ENCODE peak calls at places on chromosomes 4 and X, in four cellular contexts. One of them, this sample, is unnamed.
A peak's percentile ranks its signal among the peaks of the same experiment; 100 is the strongest.

GRCh38 chr4:105186701-105187158 is 40.1 kb downstream of the TET2 start:
- DNase-seq in HCT116: no peak
- DNase-seq in HepG2: no peak
- DNase-seq in K562: no peak
- DNase-seq in this sample: no peak

GRCh38 chrX:9315086-9315485 is 149.8 kb upstream of the TBL1X start:
- DNase-seq in K562: no peak
- DNase-seq in HepG2: no peak
- DNase-seq in HCT116: no peak
- DNase-seq in this sample: no peak

GRCh38 chr4:38364383-38364963 is 299.5 kb upstream of the KLF3 start:
- DNase-seq in HCT116: no peak
- DNase-seq in HepG2: no peak
- DNase-seq in K562: no peak
- DNase-seq in this sample: no peak

GRCh38 chrX:148609766-148610698 is 109.6 kb downstream of the AFF2 start:
- DNase-seq in K562: no peak
- DNase-seq in HepG2: no peak
- DNase-seq in HCT116: no peak
- DNase-seq in this sample: peak; percentile 40

GRCh38 chr4:91114386-91114785 is 987.2 kb downstream of the CCSER1 start:
- DNase-seq in HepG2: no peak
- DNase-seq in HCT116: no peak
- DNase-seq in K562: no peak
- DNase-seq in this sample: no peak

GRCh38 chr4:80215449-80216052 is 18.2 kb downstream of the PRDM8 start:
- DNase-seq in HCT116: no peak
- DNase-seq in HepG2: peak; percentile 1
- DNase-seq in K562: peak; percentile 20
- DNase-seq in this sample: no peak

GRCh38 chr4:10715696-10716095 is 31.1 kb upstream of the CLNK start:
- DNase-seq in HepG2: no peak
- DNase-seq in HCT116: no peak
- DNase-seq in K562: no peak
- DNase-seq in this sample: no peak

GRCh38 chr4:12137556-12137955 is 708.9 kb upstream of the HS3ST1 start:
- DNase-seq in K562: no peak
- DNase-seq in HepG2: no peak
- DNase-seq in HCT116: no peak
- DNase-seq in this sample: no peak

GRCh38 chrX:24025741-24026402 is 1.1 kb downstream of the KLHL15 start:
- DNase-seq in HCT116: peak; percentile 24
- DNase-seq in K562: no peak
- DNase-seq in HepG2: no peak
- DNase-seq in this sample: no peak

GRCh38 chr4:183468210-183469095 is 24.0 kb downstream of the CDKN2AIP start:
- DNase-seq in HCT116: no peak
- DNase-seq in HepG2: peak; percentile 40
- DNase-seq in K562: no peak
- DNase-seq in this sample: no peak

GRCh38 chr4:147975902-147976301 is 244.0 kb downstream of the ARHGAP10 start:
- DNase-seq in K562: no peak
- DNase-seq in HepG2: no peak
- DNase-seq in HCT116: no peak
- DNase-seq in this sample: no peak

GRCh38 chr4:156594619-156595018 is 377.0 kb downstream of the PDGFC start:
- DNase-seq in HCT116: no peak
- DNase-seq in HepG2: no peak
- DNase-seq in K562: no peak
- DNase-seq in this sample: no peak

GRCh38 chr4:1758306-1759121 is 34.6 kb upstream of the FGFR3 start:
- DNase-seq in HepG2: no peak
- DNase-seq in HCT116: no peak
- DNase-seq in K562: no peak
- DNase-seq in this sample: no peak

GRCh38 chrX:119177278-119177677 is 49.7 kb upstream of the KIAA1210 start:
- DNase-seq in HepG2: no peak
- DNase-seq in K562: no peak
- DNase-seq in HCT116: no peak
- DNase-seq in this sample: no peak

GRCh38 chr4:152805818-152806217 is 26.1 kb downstream of the ARFIP1 start:
- DNase-seq in HepG2: no peak
- DNase-seq in HCT116: no peak
- DNase-seq in K562: no peak
- DNase-seq in this sample: no peak

GRCh38 chrX:69082055-69082752 is 83.0 kb downstream of the PJA1 start:
- DNase-seq in HCT116: no peak
- DNase-seq in K562: no peak
- DNase-seq in HepG2: no peak
- DNase-seq in this sample: no peak

GRCh38 chr4:56995525-56995924 is 16.8 kb downstream of the POLR2B start:
- DNase-seq in HepG2: no peak
- DNase-seq in HCT116: no peak
- DNase-seq in K562: no peak
- DNase-seq in this sample: no peak

GRCh38 chr4:139768913-139769312 is 103.3 kb downstream of the MGST2 start:
- DNase-seq in HepG2: peak; percentile 36
- DNase-seq in HCT116: no peak
- DNase-seq in K562: peak; percentile 17
- DNase-seq in this sample: no peak

GRCh38 chr4:185755451-185755850 is 56.5 kb downstream of the SORBS2 start:
- DNase-seq in K562: no peak
- DNase-seq in HCT116: no peak
- DNase-seq in HepG2: no peak
- DNase-seq in this sample: no peak

GRCh38 chr4:11741190-11741652 is 312.5 kb upstream of the HS3ST1 start:
- DNase-seq in HepG2: no peak
- DNase-seq in K562: no peak
- DNase-seq in HCT116: no peak
- DNase-seq in this sample: no peak

GRCh38 chrX:72117636-72118215 is 14.0 kb downstream of the RTL5 start:
- DNase-seq in HCT116: no peak
- DNase-seq in HepG2: no peak
- DNase-seq in K562: no peak
- DNase-seq in this sample: no peak

GRCh38 chr4:108849611-108850406 is 87.0 kb upstream of the ETNPPL start:
- DNase-seq in HepG2: no peak
- DNase-seq in HCT116: no peak
- DNase-seq in K562: no peak
- DNase-seq in this sample: peak; percentile 13

GRCh38 chr4:61851126-61851525 is 651.0 kb downstream of the ADGRL3 start:
- DNase-seq in HCT116: no peak
- DNase-seq in HepG2: no peak
- DNase-seq in K562: no peak
- DNase-seq in this sample: no peak

GRCh38 chr4:2058264-2059033 is 678 bp upstream of the NAT8L start:
- DNase-seq in HCT116: no peak
- DNase-seq in HepG2: no peak
- DNase-seq in K562: peak; percentile 80
- DNase-seq in this sample: no peak

GRCh38 chrX:119382606-119383005 is 16.5 kb upstream of the SLC25A43 start:
- DNase-seq in HepG2: no peak
- DNase-seq in HCT116: no peak
- DNase-seq in K562: no peak
- DNase-seq in this sample: no peak

GRCh38 chr4:7786040-7786439 is 153.6 kb downstream of the AFAP1 start:
- DNase-seq in HepG2: no peak
- DNase-seq in HCT116: no peak
- DNase-seq in K562: no peak
- DNase-seq in this sample: no peak

GRCh38 chr4:138592801-138593200 is 350.7 kb upstream of the SLC7A11 start:
- DNase-seq in HCT116: no peak
- DNase-seq in K562: no peak
- DNase-seq in HepG2: no peak
- DNase-seq in this sample: no peak

GRCh38 chrX:24200133-24200532 is 50.6 kb downstream of the ZFX start:
- DNase-seq in K562: no peak
- DNase-seq in HCT116: no peak
- DNase-seq in HepG2: no peak
- DNase-seq in this sample: no peak

GRCh38 chr4:151808120-151808529 is 47.3 kb upstream of the GATB start:
- DNase-seq in HCT116: peak; percentile 12
- DNase-seq in K562: no peak
- DNase-seq in HepG2: no peak
- DNase-seq in this sample: no peak

GRCh38 chr4:123198706-123199105 is 197.9 kb upstream of the SPRY1 start:
- DNase-seq in HepG2: no peak
- DNase-seq in K562: no peak
- DNase-seq in HCT116: no peak
- DNase-seq in this sample: no peak

GRCh38 chr4:125765936-125766335 is 451.2 kb downstream of the FAT4 start:
- DNase-seq in K562: no peak
- DNase-seq in HCT116: no peak
- DNase-seq in HepG2: no peak
- DNase-seq in this sample: no peak

GRCh38 chrX:70485466-70485865 is 40.8 kb downstream of the DLG3 start:
- DNase-seq in HCT116: no peak
- DNase-seq in K562: no peak
- DNase-seq in HepG2: no peak
- DNase-seq in this sample: no peak

GRCh38 chrX:50036481-50036880 is 114.1 kb downstream of the CLCN5 start:
- DNase-seq in K562: no peak
- DNase-seq in HepG2: no peak
- DNase-seq in HCT116: no peak
- DNase-seq in this sample: no peak

GRCh38 chr4:7691992-7692391 is 247.7 kb downstream of the AFAP1 start:
- DNase-seq in K562: no peak
- DNase-seq in HepG2: no peak
- DNase-seq in HCT116: no peak
- DNase-seq in this sample: no peak

GRCh38 chr4:87304659-87305277 is 17.9 kb downstream of the HSD17B13 start:
- DNase-seq in HCT116: no peak
- DNase-seq in K562: no peak
- DNase-seq in HepG2: no peak
- DNase-seq in this sample: no peak

GRCh38 chr4:271492-272103 is 33.7 kb downstream of the ZNF732 start:
- DNase-seq in K562: no peak
- DNase-seq in HCT116: no peak
- DNase-seq in HepG2: no peak
- DNase-seq in this sample: no peak

GRCh38 chr4:127660486-127660885 is 27.7 kb downstream of the INTU start:
- DNase-seq in K562: no peak
- DNase-seq in HepG2: no peak
- DNase-seq in HCT116: no peak
- DNase-seq in this sample: no peak

DNA sequence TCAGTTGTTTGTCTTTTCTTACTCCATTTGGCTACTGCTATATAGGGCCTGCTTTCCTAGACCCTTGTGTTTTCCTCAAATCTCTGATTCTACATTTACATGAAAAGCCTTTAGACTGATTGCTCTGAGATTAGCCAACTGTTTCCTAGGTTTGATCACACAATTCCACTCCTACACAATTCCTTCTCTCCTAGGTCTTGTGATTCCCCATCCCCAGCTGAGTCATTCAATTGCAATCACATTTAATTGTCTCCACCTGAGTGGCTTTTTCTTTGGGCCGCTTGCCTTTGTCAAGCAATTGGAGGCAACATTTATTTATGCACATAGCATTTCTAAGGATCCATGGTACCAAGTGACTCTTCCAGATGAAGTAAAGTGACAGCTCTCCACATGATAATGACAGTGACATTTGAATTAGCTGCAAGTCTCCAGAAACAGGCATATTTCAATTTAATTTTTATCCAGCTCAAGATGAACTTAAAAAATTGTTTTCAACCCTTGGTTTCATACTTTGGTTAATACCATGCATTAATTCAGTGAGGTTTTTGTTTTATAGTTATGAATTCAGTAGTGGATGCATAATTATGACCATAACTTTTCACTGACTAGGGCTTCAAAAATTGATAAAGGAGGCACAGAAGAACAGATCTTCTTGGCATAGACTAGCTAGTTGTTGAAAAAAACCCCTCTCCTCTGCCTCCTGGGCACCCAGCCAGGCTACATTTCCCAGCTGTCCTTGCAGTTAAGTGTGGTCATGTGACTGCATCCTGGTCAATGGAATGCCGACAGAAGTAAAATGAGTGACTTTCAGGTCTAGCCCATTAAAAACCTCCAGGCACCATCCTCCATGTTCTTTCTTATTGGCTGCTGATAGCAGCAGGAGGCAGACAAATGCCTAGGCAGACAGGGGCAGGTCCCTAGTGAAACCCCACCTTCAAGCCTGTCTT is 35.6 kb downstream of the ATXN3L start:
- DNase-seq in K562: no peak
- DNase-seq in HepG2: no peak
- DNase-seq in HCT116: no peak
- DNase-seq in this sample: no peak
- H2AFZ ChIP-seq in K562: no peak overlapping the region
- H2AFZ ChIP-seq in HepG2: no peak overlapping the region
- H2AFZ ChIP-seq in HCT116: no peak overlapping the region
- H2AFZ ChIP-seq in this sample: no peak overlapping the region

GRCh38 chr4:76246852-76247251 is 4.7 kb upstream of the FAM47E start:
- DNase-seq in K562: no peak
- DNase-seq in HepG2: no peak
- DNase-seq in HCT116: no peak
- DNase-seq in this sample: no peak
- TF ChIP-seq JUND in K562: no peak
- TF ChIP-seq JUND in HepG2: no peak
- TF ChIP-seq JUND in HCT116: no peak
- TF ChIP-seq JUND in this sample: no peak

DNA sequence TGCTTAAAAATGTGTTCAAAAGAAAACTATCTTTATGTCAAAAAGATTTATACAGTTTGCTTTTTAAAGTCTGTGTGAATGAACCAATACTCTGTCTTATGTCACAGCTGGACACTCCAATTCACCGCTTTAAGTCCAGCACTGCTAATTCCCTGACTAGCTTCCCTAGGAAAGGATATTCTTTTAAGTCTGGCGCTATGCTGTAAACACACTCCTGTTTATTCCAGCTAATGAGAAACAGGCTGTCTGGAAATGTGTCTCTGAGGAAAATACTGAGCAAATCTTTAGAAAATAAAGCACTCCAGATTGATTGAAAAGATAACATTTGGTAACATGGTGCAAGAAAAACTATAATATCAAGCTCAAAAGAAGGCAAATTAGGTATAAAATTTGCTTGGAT is 40.7 kb upstream of the VEGFC start:
- DNase-seq in K562: no peak
- DNase-seq in HCT116: no peak
- DNase-seq in HepG2: no peak
- DNase-seq in this sample: no peak
- H2AFZ ChIP-seq in K562: no peak overlapping the region
- H2AFZ ChIP-seq in HCT116: no peak overlapping the region
- H2AFZ ChIP-seq in HepG2: no peak overlapping the region
- H2AFZ ChIP-seq in this sample: no peak overlapping the region

GRCh38 chr4:5143306-5143861 is 92.1 kb downstream of the STK32B start:
- DNase-seq in K562: no peak
- DNase-seq in HCT116: no peak
- DNase-seq in HepG2: no peak
- DNase-seq in this sample: no peak

GRCh38 chr4:5144384-5144783 is 93.1 kb downstream of the STK32B start:
- DNase-seq in HepG2: no peak
- DNase-seq in K562: no peak
- DNase-seq in HCT116: no peak
- DNase-seq in this sample: no peak

GRCh38 chr4:5141802-5142201 is 90.5 kb downstream of the STK32B start:
- DNase-seq in K562: no peak
- DNase-seq in HCT116: no peak
- DNase-seq in HepG2: no peak
- DNase-seq in this sample: no peak

GRCh38 chr4:5143940-5144339 is 92.7 kb downstream of the STK32B start:
- DNase-seq in HepG2: no peak
- DNase-seq in HCT116: no peak
- DNase-seq in K562: no peak
- DNase-seq in this sample: no peak

GRCh38 chr4:5142726-5143125 is 91.4 kb downstream of the STK32B start:
- DNase-seq in K562: peak; percentile 26
- DNase-seq in HepG2: peak; percentile 20
- DNase-seq in HCT116: peak; percentile 16
- DNase-seq in this sample: no peak
- TF ChIP-seq JUND in K562: no peak
- TF ChIP-seq JUND in HepG2: no peak
- TF ChIP-seq JUND in HCT116: no peak
- TF ChIP-seq JUND in this sample: no peak

This sample was measured in GM12878.